ENCODE peak calls at places on chromosomes 16 and 17, in ten cellular contexts. O is suprapubic skin; Z is sigmoid colon; R is CD8-positive, alpha-beta T cell; N is AG04450; B is lung; G is psoas muscle; K is H1; E is OCI-LY7; L is CD4-positive, alpha-beta T cell. F is an unnamed sample.

GRCh38 chr16:85490407-85490806 is 122.7 kb upstream of the GSE1 start:
- DNase-seq in K (no peak), E (no peak), G (no peak), R (no peak), L (no peak), O (no peak), B (no peak), Z (no peak), N (no peak), F (no peak)

GRCh38 chr17:48251950-48252349 is 144.4 kb downstream of the SNX11 start:
- DNase-seq in K (no peak), E (no peak), N (no peak), R (no peak), L (no peak), Z (no peak), G (no peak), O (no peak), B (no peak), F (no peak)

GRCh38 chr17:3966720-3967363 is 2.6 kb upstream of the ATP2A3 start:
- DNase-seq in O (no peak), G (no peak), K (no peak), N (no peak), E (peak), B (no peak), R (no peak), Z (no peak), L (no peak), F (no peak)

GRCh38 chr17:31521632-31522283 is 130.3 kb downstream of the RAB11FIP4 start:
- DNase-seq in Z (no peak), B (no peak), R (no peak), G (no peak), O (no peak), K (no peak), L (no peak), N (no peak), E (no peak), F (no peak)

GRCh38 chr17:20266806-20267458 is 200.4 kb downstream of the LGALS9B start:
- DNase-seq in Z (no peak), O (no peak), L (no peak), B (no peak), K (no peak), E (no peak), R (no peak), G (no peak), N (peak), F (no peak)

GRCh38 chr16:88120812-88121211 is 169.6 kb downstream of the BANP start:
- DNase-seq in N (no peak), L (no peak), O (no peak), Z (no peak), R (no peak), G (no peak), E (no peak), B (no peak), K (no peak), F (no peak)

GRCh38 chr16:67088551-67088950 is 21.2 kb upstream of the PHAF1 start:
- DNase-seq in R (no peak), B (no peak), L (no peak), E (no peak), K (no peak), N (no peak), O (no peak), G (no peak), Z (no peak), F (no peak)

GRCh38 chr16:85592700-85593502 is 20.2 kb upstream of the GSE1 start:
- DNase-seq in E (no peak), O (no peak), B (no peak), R (no peak), G (no peak), N (no peak), Z (no peak), L (no peak), K (no peak), F (no peak)

GRCh38 chr17:82551779-82552457 is 32.4 kb downstream of the FOXK2 start:
- DNase-seq in R (peak), O (peak), K (no peak), G (peak), B (peak), L (peak), N (peak), Z (peak), E (peak), F (peak)

GRCh38 chr16:23148166-23148512 is 1.1 kb downstream of the USP31 start:
- DNase-seq in G (no peak), B (no peak), N (no peak), K (no peak), R (no peak), L (no peak), Z (no peak), E (peak), O (no peak), F (no peak)

GRCh38 chr17:70168044-70168978 is 1.0 kb upstream of the KCNJ2 start:
- DNase-seq in Z (peak), N (peak), E (peak), R (no peak), O (peak), K (peak), B (peak), L (no peak), G (peak), F (no peak)

GRCh38 chr16:86975445-86975844 is 341.7 kb downstream of the C16orf95 start:
- DNase-seq in N (peak), B (no peak), Z (no peak), E (peak), R (no peak), L (no peak), G (no peak), K (peak), O (no peak), F (no peak)

GRCh38 chr17:82226809-82227628 is 1.8 kb upstream of the SLC16A3 start:
- DNase-seq in L (no peak), K (no peak), G (no peak), R (no peak), B (no peak), O (no peak), Z (peak), E (no peak), N (no peak), F (no peak)

GRCh38 chr17:43471801-43472200 is 12.0 kb upstream of the DHX8 start:
- DNase-seq in R (no peak), K (no peak), Z (no peak), G (no peak), E (no peak), B (no peak), L (no peak), O (no peak), N (no peak), F (no peak)

GRCh38 chr17:31581491-31581890 is 190.0 kb downstream of the RAB11FIP4 start:
- DNase-seq in K (no peak), N (no peak), E (no peak), G (peak), L (no peak), O (no peak), Z (no peak), B (peak), R (no peak), F (peak)

GRCh38 chr16:31134625-31135534 is 647 bp downstream of the PRSS8 start:
- DNase-seq in K (no peak), R (no peak), Z (no peak), E (no peak), N (no peak), O (no peak), B (peak), L (no peak), G (no peak), F (no peak)

GRCh38 chr17:31490991-31491793 is 99.7 kb downstream of the RAB11FIP4 start:
- DNase-seq in O (no peak), G (no peak), K (no peak), E (peak), Z (no peak), R (no peak), N (no peak), L (no peak), B (no peak), F (no peak)

GRCh38 chr17:10574324-10574723 is 24.9 kb upstream of the MYH2 start:
- DNase-seq in R (no peak), G (no peak), E (no peak), Z (no peak), L (no peak), O (no peak), N (no peak), B (no peak), K (no peak), F (no peak)

GRCh38 chr16:17937003-17937402 is 399.5 kb downstream of the NPIPA8 start:
- DNase-seq in N (no peak), R (no peak), G (no peak), L (no peak), Z (no peak), K (no peak), O (no peak), E (no peak), B (no peak), F (no peak)

GRCh38 chr16:82510041-82510440 is 116.7 kb upstream of the CDH13 start:
- DNase-seq in B (no peak), L (no peak), E (no peak), G (no peak), R (no peak), O (no peak), N (no peak), Z (no peak), K (no peak), F (no peak)

GRCh38 chr16:65012357-65012756 is 109.5 kb downstream of the CDH11 start:
- DNase-seq in N (no peak), L (no peak), G (no peak), Z (no peak), R (no peak), B (no peak), O (no peak), E (no peak), K (no peak), F (no peak)

GRCh38 chr16:88066680-88067529 is 115.7 kb downstream of the BANP start:
- DNase-seq in G (no peak), Z (no peak), R (no peak), O (peak), L (no peak), B (no peak), E (no peak), N (no peak), K (no peak), F (no peak)

GRCh38 chr17:43446773-43447172 is 37.0 kb upstream of the DHX8 start:
- DNase-seq in L (no peak), K (no peak), E (no peak), R (no peak), O (no peak), G (no peak), Z (no peak), N (no peak), B (no peak), F (no peak)

GRCh38 chr16:74984194-74984669 is 691 bp downstream of the WDR59 start:
- DNase-seq in N (no peak), E (peak), B (no peak), L (no peak), O (no peak), R (no peak), G (no peak), K (no peak), Z (no peak), F (no peak)

GRCh38 chr17:4472281-4472680 is 26.4 kb upstream of the SPNS2 start:
- DNase-seq in N (no peak), E (no peak), R (no peak), Z (no peak), L (no peak), G (no peak), O (no peak), K (no peak), B (no peak), F (no peak)

GRCh38 chr16:15049581-15050180 is 6.2 kb downstream of the NTAN1 start:
- DNase-seq in B (no peak), E (no peak), K (no peak), Z (no peak), G (no peak), R (no peak), N (no peak), L (no peak), O (no peak), F (no peak)

GRCh38 chr17:50725769-50726655 is 6.6 kb downstream of the LUC7L3 start:
- DNase-seq in E (no peak), B (no peak), Z (no peak), O (no peak), N (no peak), L (no peak), R (no peak), K (no peak), G (no peak), F (no peak)

GRCh38 chr17:213286-214105 is 32.0 kb upstream of the DOC2B start:
- DNase-seq in B (no peak), K (no peak), E (no peak), O (no peak), G (no peak), L (no peak), N (no peak), Z (peak), R (no peak), F (no peak)

GRCh38 chr16:2027024-2028010 is 615 bp downstream of the NHERF2 start:
- DNase-seq in B (no peak), L (peak), N (no peak), Z (no peak), R (no peak), O (no peak), K (no peak), G (no peak), E (peak), F (no peak)

GRCh38 chr16:13036600-13036999 is 135.2 kb downstream of the SHISA9 start:
- DNase-seq in R (peak), O (no peak), G (no peak), K (no peak), E (peak), Z (no peak), B (no peak), L (no peak), N (no peak), F (no peak)

GRCh38 chr17:80601146-80601545 is 56.5 kb downstream of the RPTOR start:
- DNase-seq in N (no peak), B (no peak), G (no peak), O (no peak), R (no peak), L (no peak), Z (no peak), E (no peak), K (no peak), F (no peak)

DNA sequence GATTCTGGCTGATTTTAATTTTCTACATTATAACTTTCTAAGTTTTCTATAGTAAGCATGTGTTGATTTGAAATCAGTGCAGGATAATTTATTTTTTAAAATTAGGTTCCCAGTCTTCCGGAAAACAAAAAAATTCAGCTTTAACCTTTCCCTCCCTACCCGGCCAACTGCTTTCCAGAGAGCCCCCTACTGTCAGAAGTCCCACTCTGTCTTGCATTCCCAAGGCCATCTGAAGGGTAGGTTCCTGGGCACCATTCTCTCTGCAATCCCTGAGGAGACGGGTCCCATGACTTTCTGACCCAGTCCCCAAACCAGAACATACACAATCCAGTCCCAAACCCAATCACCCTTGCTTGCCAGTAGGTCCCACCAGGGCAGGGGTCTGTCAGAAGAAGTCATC is 200.3 kb downstream of the CYLD start:
- DNase-seq in N (no peak), B (no peak), Z (no peak), K (no peak), R (no peak), O (no peak), L (no peak), E (no peak), G (no peak), F (no peak)
- TF ChIP-seq CTCF in N (no peak), B (no peak), Z (no peak), K (peak), R (no peak), O (no peak), L (no peak), E (no peak), G (no peak), F (no peak)

GRCh38 chr16:79717324-79717848 is 116.8 kb upstream of the MAF start:
- DNase-seq in Z (no peak), E (no peak), L (no peak), R (no peak), G (no peak), N (no peak), B (no peak), O (no peak), K (no peak), F (no peak)

GRCh38 chr16:79716645-79717323 is 116.2 kb upstream of the MAF start:
- DNase-seq in Z (no peak), N (no peak), R (no peak), E (no peak), O (no peak), B (no peak), L (no peak), K (no peak), G (no peak), F (no peak)

GRCh38 chr16:79714440-79714839 is 113.9 kb upstream of the MAF start:
- DNase-seq in R (no peak), E (no peak), O (no peak), K (no peak), Z (no peak), G (no peak), L (no peak), N (no peak), B (no peak), F (no peak)

GRCh38 chr16:79713609-79714309 is 113.2 kb upstream of the MAF start:
- DNase-seq in L (no peak), E (no peak), B (no peak), R (no peak), O (no peak), Z (no peak), K (no peak), N (no peak), G (no peak), F (no peak)

GRCh38 chr16:79715088-79715487 is 114.6 kb upstream of the MAF start:
- DNase-seq in B (no peak), N (no peak), O (no peak), K (no peak), R (no peak), Z (no peak), G (no peak), E (no peak), L (no peak), F (no peak)
- H3K27ac ChIP-seq in B (no peak), N (no peak), O (no peak), K (no peak), R (no peak), Z (no peak), G (no peak), E (no peak), L (no peak), F (peak)

GRCh38 chr17:40020146-40020545 is 4.9 kb downstream of the CSF3 start:
- DNase-seq in G (no peak), O (no peak), L (no peak), N (no peak), B (no peak), K (no peak), R (no peak), Z (no peak), E (no peak), F (no peak)

GRCh38 chr17:40018211-40019121 is 3.2 kb downstream of the CSF3 start:
- DNase-seq in N (no peak), E (no peak), K (peak), G (peak), B (no peak), O (no peak), R (no peak), L (no peak), Z (peak), F (no peak)

GRCh38 chr17:40017422-40018080 is 2.3 kb downstream of the CSF3 start:
- DNase-seq in O (no peak), L (no peak), E (no peak), N (no peak), G (peak), R (no peak), K (no peak), B (no peak), Z (no peak), F (no peak)

GRCh38 chr17:40021471-40021961 is 6.3 kb downstream of the CSF3 start:
- DNase-seq in G (peak), R (no peak), N (no peak), E (no peak), L (no peak), Z (no peak), O (no peak), K (no peak), B (no peak), F (no peak)

DNA sequence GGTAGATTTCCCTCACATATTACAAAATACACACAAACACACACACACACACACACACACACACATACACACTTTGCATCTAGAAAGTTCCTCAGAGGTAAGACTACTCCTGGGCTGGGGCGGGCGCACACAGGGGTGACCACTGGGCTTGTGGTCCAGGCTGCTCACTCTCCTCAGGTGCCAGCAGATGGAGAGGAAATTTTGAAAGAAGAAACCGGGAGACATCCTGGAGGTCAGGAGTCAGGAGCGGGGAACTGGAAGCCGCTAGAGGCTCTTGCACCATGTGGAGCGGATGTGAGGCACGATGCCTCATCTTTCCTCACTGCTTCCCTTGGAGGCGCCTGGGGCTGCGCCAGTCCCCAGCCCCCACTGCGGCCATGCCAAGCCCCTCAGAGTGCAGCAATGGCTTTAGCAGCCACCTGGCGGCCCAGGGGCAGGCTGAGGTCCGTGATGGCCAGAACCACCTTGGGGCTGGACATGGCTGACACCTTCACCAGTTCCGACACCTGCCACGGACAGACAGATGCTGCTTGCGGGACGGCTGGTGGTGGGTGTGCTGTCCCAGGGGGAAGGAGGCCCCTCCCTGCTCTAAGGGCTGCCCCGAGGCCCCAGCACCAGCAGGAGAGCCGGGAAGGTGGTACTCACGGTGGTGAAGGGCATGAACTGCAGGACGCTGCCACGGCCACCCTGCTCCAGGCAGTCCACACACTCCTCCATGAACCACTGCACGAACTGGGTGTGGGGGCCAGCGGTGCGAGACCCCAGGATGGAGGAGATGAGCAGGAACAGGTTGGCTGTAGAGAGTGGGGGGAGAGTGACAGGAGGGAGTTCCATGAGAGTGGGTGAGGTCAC is 4.1 kb downstream of the CSF3 start:
- DNase-seq in G (peak), O (no peak), K (no peak), N (peak), E (no peak), Z (peak), B (no peak), L (no peak), R (no peak), F (no peak)
- TF ChIP-seq CTCF in G (no peak), O (no peak), K (no peak), N (no peak), E (no peak), Z (no peak), B (no peak), L (no peak), R (no peak), F (no peak)

GRCh38 chr17:77286641-77287431 is 146.1 kb downstream of the SEC14L1 start:
- DNase-seq in N (no peak), L (no peak), Z (peak), O (peak), R (no peak), K (no peak), B (peak), E (no peak), G (peak), F (no peak)

GRCh38 chr17:77287432-77288068 is 146.8 kb downstream of the SEC14L1 start:
- DNase-seq in Z (peak), B (no peak), E (no peak), L (no peak), R (no peak), G (peak), K (no peak), O (no peak), N (peak), F (no peak)

GRCh38 chr17:77284023-77284617 is 143.4 kb downstream of the SEC14L1 start:
- DNase-seq in L (no peak), Z (no peak), E (no peak), K (no peak), N (no peak), G (no peak), R (no peak), B (no peak), O (no peak), F (no peak)

GRCh38 chr17:77286391-77286640 is 145.5 kb downstream of the SEC14L1 start:
- DNase-seq in G (no peak), K (no peak), E (no peak), B (no peak), L (no peak), R (no peak), O (no peak), Z (no peak), N (no peak), F (no peak)

DNA sequence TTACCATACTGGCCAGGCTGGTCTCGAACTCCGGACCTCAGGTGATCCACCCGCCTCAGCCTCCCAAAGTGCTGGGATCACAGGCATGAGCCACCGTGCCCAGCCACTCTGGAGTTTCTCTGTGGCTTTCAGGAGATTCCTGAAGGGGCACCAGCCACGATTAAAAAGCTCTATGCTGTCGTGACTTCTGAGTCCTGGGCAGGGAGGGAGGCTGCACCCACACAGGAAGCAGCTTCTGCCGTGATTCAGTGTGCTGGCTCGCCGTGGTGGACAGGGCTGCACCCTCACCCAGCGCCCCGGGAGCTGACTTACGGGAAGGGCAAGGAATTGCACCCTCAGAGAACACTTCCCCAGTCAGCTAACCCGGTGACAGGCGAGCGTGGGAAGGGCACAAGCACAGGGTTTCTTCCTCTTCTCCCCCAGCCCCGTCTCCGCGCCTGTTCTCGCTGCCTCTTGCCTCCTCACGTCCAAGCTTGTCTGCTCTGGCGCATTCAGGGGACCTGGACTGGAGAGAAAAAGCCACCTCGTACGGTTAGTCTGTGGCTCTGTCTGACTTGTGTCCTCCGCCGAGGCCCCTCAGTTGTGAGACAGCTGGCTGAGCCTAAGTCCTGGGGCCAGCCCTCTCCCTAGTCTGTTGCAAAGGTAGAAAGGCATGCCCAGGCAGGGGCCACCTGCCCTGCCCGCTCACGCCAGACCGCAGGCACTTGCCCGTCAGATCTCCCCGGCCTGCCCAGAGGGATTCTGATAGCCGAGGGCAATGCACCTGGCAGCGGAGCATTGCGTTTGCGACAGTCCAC is 145.0 kb downstream of the SEC14L1 start:
- DNase-seq in N (peak), R (no peak), B (peak), L (no peak), O (peak), G (peak), Z (peak), K (no peak), E (no peak), F (no peak)
- H3K27ac ChIP-seq in N (peak), R (no peak), B (peak), L (no peak), O (peak), G (peak), Z (peak), K (peak), E (no peak), F (no peak)